ENCODE peak calls at places on chromosomes 2 and 18, in seven cellular contexts. One of them, this sample, is unnamed.

GRCh38 chr2:190765386-190766173 is 115.0 kb upstream of the GLS start:
- DNase-seq in GM23248: peak
- DNase-seq in keratinocyte: peak
- DNase-seq in SK-N-MC: no peak
- DNase-seq in astrocyte: peak
- DNase-seq in K562: no peak
- DNase-seq in endothelial cell of umbilical vein: no peak
- DNase-seq in this sample: no peak

GRCh38 chr2:10357193-10357592 is 54.5 kb downstream of the HPCAL1 start:
- DNase-seq in GM23248: no peak
- DNase-seq in keratinocyte: no peak
- DNase-seq in SK-N-MC: no peak
- DNase-seq in astrocyte: no peak
- DNase-seq in K562: no peak
- DNase-seq in endothelial cell of umbilical vein: no peak
- DNase-seq in this sample: no peak

GRCh38 chr2:113202305-113203216 is 28.8 kb downstream of the PSD4 start:
- DNase-seq in GM23248: no peak
- DNase-seq in keratinocyte: no peak
- DNase-seq in SK-N-MC: no peak
- DNase-seq in astrocyte: no peak
- DNase-seq in K562: no peak
- DNase-seq in endothelial cell of umbilical vein: no peak
- DNase-seq in this sample: peak

GRCh38 chr18:25313274-25313673 is 38.7 kb downstream of the ZNF521 start:
- DNase-seq in GM23248: no peak
- DNase-seq in keratinocyte: no peak
- DNase-seq in SK-N-MC: no peak
- DNase-seq in astrocyte: no peak
- DNase-seq in K562: no peak
- DNase-seq in endothelial cell of umbilical vein: peak
- DNase-seq in this sample: no peak

GRCh38 chr18:79337620-79338019 is 58.1 kb upstream of the NFATC1 start:
- DNase-seq in GM23248: no peak
- DNase-seq in keratinocyte: no peak
- DNase-seq in SK-N-MC: no peak
- DNase-seq in astrocyte: no peak
- DNase-seq in K562: no peak
- DNase-seq in endothelial cell of umbilical vein: no peak
- DNase-seq in this sample: no peak

GRCh38 chr2:182359027-182360011 is 67.5 kb downstream of the PDE1A start:
- DNase-seq in GM23248: no peak
- DNase-seq in keratinocyte: no peak
- DNase-seq in SK-N-MC: no peak
- DNase-seq in astrocyte: peak
- DNase-seq in K562: no peak
- DNase-seq in endothelial cell of umbilical vein: peak
- DNase-seq in this sample: peak

GRCh38 chr2:85326406-85326945 is 1.3 kb downstream of the TGOLN2 start:
- DNase-seq in GM23248: peak
- DNase-seq in keratinocyte: no peak
- DNase-seq in SK-N-MC: no peak
- DNase-seq in astrocyte: no peak
- DNase-seq in K562: no peak
- DNase-seq in endothelial cell of umbilical vein: peak
- DNase-seq in this sample: peak

GRCh38 chr2:49661809-49662208 is 507.5 kb upstream of the FSHR start:
- DNase-seq in GM23248: no peak
- DNase-seq in keratinocyte: no peak
- DNase-seq in SK-N-MC: no peak
- DNase-seq in astrocyte: no peak
- DNase-seq in K562: no peak
- DNase-seq in endothelial cell of umbilical vein: no peak
- DNase-seq in this sample: no peak

GRCh38 chr2:47652041-47652713 is 130.8 kb upstream of the MSH6 start:
- DNase-seq in GM23248: no peak
- DNase-seq in keratinocyte: no peak
- DNase-seq in SK-N-MC: no peak
- DNase-seq in astrocyte: no peak
- DNase-seq in K562: no peak
- DNase-seq in endothelial cell of umbilical vein: no peak
- DNase-seq in this sample: no peak

GRCh38 chr2:12935726-12936125 is 219.0 kb downstream of the TRIB2 start:
- DNase-seq in GM23248: no peak
- DNase-seq in keratinocyte: no peak
- DNase-seq in SK-N-MC: no peak
- DNase-seq in astrocyte: no peak
- DNase-seq in K562: no peak
- DNase-seq in endothelial cell of umbilical vein: no peak
- DNase-seq in this sample: no peak

GRCh38 chr18:57819671-57820460 is 16.8 kb upstream of the ATP8B1 start:
- DNase-seq in GM23248: peak
- DNase-seq in keratinocyte: peak
- DNase-seq in SK-N-MC: no peak
- DNase-seq in astrocyte: peak
- DNase-seq in K562: peak
- DNase-seq in endothelial cell of umbilical vein: peak
- DNase-seq in this sample: peak

GRCh38 chr18:59631583-59632181 is 65.5 kb downstream of the CCBE1 start:
- DNase-seq in GM23248: peak
- DNase-seq in keratinocyte: no peak
- DNase-seq in SK-N-MC: no peak
- DNase-seq in astrocyte: no peak
- DNase-seq in K562: no peak
- DNase-seq in endothelial cell of umbilical vein: peak
- DNase-seq in this sample: peak

GRCh38 chr2:219514196-219514761 is at the start of gene ASIC4:
- DNase-seq in GM23248: no peak
- DNase-seq in keratinocyte: no peak
- DNase-seq in SK-N-MC: no peak
- DNase-seq in astrocyte: no peak
- DNase-seq in K562: peak
- DNase-seq in endothelial cell of umbilical vein: no peak
- DNase-seq in this sample: no peak

GRCh38 chr2:28434600-28434989 is 41.9 kb downstream of the FOSL2 start:
- DNase-seq in GM23248: no peak
- DNase-seq in keratinocyte: no peak
- DNase-seq in SK-N-MC: no peak
- DNase-seq in astrocyte: no peak
- DNase-seq in K562: no peak
- DNase-seq in endothelial cell of umbilical vein: no peak
- DNase-seq in this sample: no peak

GRCh38 chr2:156455366-156455975 is 19.3 kb downstream of the GPD2 start:
- DNase-seq in GM23248: peak
- DNase-seq in keratinocyte: no peak
- DNase-seq in SK-N-MC: no peak
- DNase-seq in astrocyte: peak
- DNase-seq in K562: no peak
- DNase-seq in endothelial cell of umbilical vein: no peak
- DNase-seq in this sample: no peak

GRCh38 chr18:24063121-24063731 is 48.7 kb downstream of the TTC39C start:
- DNase-seq in GM23248: peak
- DNase-seq in keratinocyte: no peak
- DNase-seq in SK-N-MC: no peak
- DNase-seq in astrocyte: peak
- DNase-seq in K562: no peak
- DNase-seq in endothelial cell of umbilical vein: no peak
- DNase-seq in this sample: no peak

GRCh38 chr2:197822333-197822732 is 17.9 kb downstream of the PLCL1 start:
- DNase-seq in GM23248: no peak
- DNase-seq in keratinocyte: no peak
- DNase-seq in SK-N-MC: no peak
- DNase-seq in astrocyte: no peak
- DNase-seq in K562: no peak
- DNase-seq in endothelial cell of umbilical vein: no peak
- DNase-seq in this sample: no peak

GRCh38 chr2:26704441-26704977 is 12.0 kb downstream of the KCNK3 start:
- DNase-seq in GM23248: peak
- DNase-seq in keratinocyte: no peak
- DNase-seq in SK-N-MC: no peak
- DNase-seq in astrocyte: peak
- DNase-seq in K562: no peak
- DNase-seq in endothelial cell of umbilical vein: no peak
- DNase-seq in this sample: no peak

GRCh38 chr2:20648207-20648606 is 2.7 kb downstream of the HS1BP3 start:
- DNase-seq in GM23248: no peak
- DNase-seq in keratinocyte: no peak
- DNase-seq in SK-N-MC: no peak
- DNase-seq in astrocyte: no peak
- DNase-seq in K562: no peak
- DNase-seq in endothelial cell of umbilical vein: no peak
- DNase-seq in this sample: no peak

GRCh38 chr2:197915548-197916265 is 111.3 kb downstream of the PLCL1 start:
- DNase-seq in GM23248: peak
- DNase-seq in keratinocyte: no peak
- DNase-seq in SK-N-MC: no peak
- DNase-seq in astrocyte: peak
- DNase-seq in K562: no peak
- DNase-seq in endothelial cell of umbilical vein: no peak
- DNase-seq in this sample: no peak

GRCh38 chr2:230684222-230685164 is 28.1 kb upstream of the CAB39 start:
- DNase-seq in GM23248: peak
- DNase-seq in keratinocyte: peak
- DNase-seq in SK-N-MC: no peak
- DNase-seq in astrocyte: peak
- DNase-seq in K562: no peak
- DNase-seq in endothelial cell of umbilical vein: peak
- DNase-seq in this sample: no peak

GRCh38 chr2:63050916-63051794 is 525 bp downstream of the OTX1 start:
- DNase-seq in GM23248: peak
- DNase-seq in keratinocyte: no peak
- DNase-seq in SK-N-MC: no peak
- DNase-seq in astrocyte: no peak
- DNase-seq in K562: peak
- DNase-seq in endothelial cell of umbilical vein: no peak
- DNase-seq in this sample: no peak

GRCh38 chr2:120846406-120847095 is 110.9 kb downstream of the GLI2 start:
- DNase-seq in GM23248: no peak
- DNase-seq in keratinocyte: no peak
- DNase-seq in SK-N-MC: no peak
- DNase-seq in astrocyte: no peak
- DNase-seq in K562: no peak
- DNase-seq in endothelial cell of umbilical vein: no peak
- DNase-seq in this sample: no peak

DNA sequence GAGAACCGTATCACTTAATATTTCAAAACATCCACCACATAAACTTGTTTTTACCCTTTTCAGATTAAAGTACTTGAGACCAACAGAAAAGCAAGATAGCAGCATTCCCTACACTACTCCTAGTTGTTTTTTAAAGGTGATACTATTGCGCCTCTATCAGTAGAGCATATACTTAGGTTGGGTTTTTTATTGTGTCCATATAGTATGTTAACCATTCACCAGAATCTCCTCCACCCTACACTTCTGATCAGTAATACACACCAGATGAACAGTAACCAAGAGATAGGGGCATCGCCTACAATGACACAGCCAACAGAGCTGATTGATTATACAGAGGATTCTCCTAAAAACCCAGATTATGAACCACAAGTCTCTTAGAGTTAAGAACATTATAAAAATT is 70.1 kb upstream of the ZNF385B start:
- DNase-seq in GM23248: no peak
- DNase-seq in keratinocyte: no peak
- DNase-seq in SK-N-MC: no peak
- DNase-seq in astrocyte: no peak
- DNase-seq in K562: no peak
- DNase-seq in endothelial cell of umbilical vein: no peak
- DNase-seq in this sample: no peak
- TF ChIP-seq EZH2 in GM23248: no peak
- TF ChIP-seq EZH2 in keratinocyte: no peak
- TF ChIP-seq EZH2 in SK-N-MC: no peak
- TF ChIP-seq EZH2 in astrocyte: no peak
- TF ChIP-seq EZH2 in K562: no peak
- TF ChIP-seq EZH2 in endothelial cell of umbilical vein: no peak
- TF ChIP-seq EZH2 in this sample: no peak

DNA sequence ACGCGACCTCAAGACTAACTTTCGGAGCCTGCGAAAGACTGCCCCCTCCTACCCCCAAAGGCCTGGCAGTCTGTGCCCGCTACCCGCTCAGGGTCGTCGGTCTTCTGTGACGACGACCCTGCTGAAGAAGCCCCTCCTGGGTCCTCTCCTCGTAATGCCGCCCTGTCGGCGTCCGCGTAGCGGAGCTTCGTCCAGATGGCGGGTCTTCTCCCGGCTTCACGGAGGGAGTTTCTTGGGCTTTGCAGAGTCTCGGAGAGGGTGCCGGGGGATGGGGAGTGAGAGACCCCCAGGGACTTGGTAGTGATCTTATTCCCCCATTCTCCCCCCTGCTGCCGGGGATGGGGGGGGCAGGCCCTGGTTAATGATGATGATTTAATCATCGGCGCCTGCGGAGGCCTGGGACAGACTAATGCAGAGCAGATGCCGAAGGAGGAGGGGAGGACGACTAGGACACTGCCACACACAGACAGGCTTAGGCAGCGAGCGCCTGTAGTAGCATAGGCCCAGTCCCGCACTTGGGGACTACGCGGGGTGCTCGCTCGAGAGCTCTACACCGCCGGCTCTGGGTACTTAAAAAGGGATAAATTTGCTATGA is 528 bp upstream of the PCGF1 start:
- DNase-seq in GM23248: peak
- DNase-seq in keratinocyte: no peak
- DNase-seq in SK-N-MC: no peak
- DNase-seq in astrocyte: no peak
- DNase-seq in K562: peak
- DNase-seq in endothelial cell of umbilical vein: peak
- DNase-seq in this sample: peak
- TF ChIP-seq EZH2 in GM23248: no peak
- TF ChIP-seq EZH2 in keratinocyte: no peak
- TF ChIP-seq EZH2 in SK-N-MC: no peak
- TF ChIP-seq EZH2 in astrocyte: no peak
- TF ChIP-seq EZH2 in K562: no peak
- TF ChIP-seq EZH2 in endothelial cell of umbilical vein: peak
- TF ChIP-seq EZH2 in this sample: no peak

GRCh38 chr2:118830886-118831285 is 16.6 kb downstream of the EN1 start:
- DNase-seq in GM23248: peak
- DNase-seq in keratinocyte: no peak
- DNase-seq in SK-N-MC: no peak
- DNase-seq in astrocyte: no peak
- DNase-seq in K562: no peak
- DNase-seq in endothelial cell of umbilical vein: no peak
- DNase-seq in this sample: no peak
- TF ChIP-seq EZH2 in GM23248: no peak
- TF ChIP-seq EZH2 in keratinocyte: peak
- TF ChIP-seq EZH2 in SK-N-MC: no peak
- TF ChIP-seq EZH2 in astrocyte: no peak
- TF ChIP-seq EZH2 in K562: no peak
- TF ChIP-seq EZH2 in endothelial cell of umbilical vein: no peak
- TF ChIP-seq EZH2 in this sample: no peak

DNA sequence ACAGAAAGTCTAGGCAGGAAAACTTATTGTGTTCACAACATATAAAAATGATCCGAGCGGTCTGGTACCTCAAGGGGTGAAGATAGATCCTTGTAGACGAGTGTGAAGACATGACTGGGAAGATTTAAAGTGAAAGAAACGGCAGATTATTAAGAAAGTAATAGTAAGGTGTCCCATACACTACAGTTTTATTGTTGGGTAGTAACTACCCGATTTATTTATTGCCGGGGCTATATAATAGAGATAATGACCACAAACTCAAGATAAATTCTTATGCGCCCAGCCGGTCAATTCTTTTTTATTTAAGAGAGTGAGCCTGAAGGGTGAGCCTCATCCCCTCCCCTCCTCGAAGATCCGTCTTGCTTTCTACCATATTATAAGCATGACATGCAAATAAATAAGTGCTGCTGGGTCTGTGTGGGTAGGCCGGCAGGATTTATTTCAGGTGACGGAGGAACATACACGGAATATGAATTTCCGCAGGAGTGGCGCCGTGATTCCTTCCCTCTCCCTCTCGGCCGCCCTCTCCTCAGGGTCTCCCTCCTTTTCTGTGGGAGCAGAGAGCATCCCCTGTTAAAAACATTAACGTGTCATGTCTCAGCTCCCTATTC is 147.5 kb downstream of the MEIS1 start:
- DNase-seq in GM23248: no peak
- DNase-seq in keratinocyte: no peak
- DNase-seq in SK-N-MC: no peak
- DNase-seq in astrocyte: no peak
- DNase-seq in K562: no peak
- DNase-seq in endothelial cell of umbilical vein: no peak
- DNase-seq in this sample: no peak
- TF ChIP-seq EZH2 in GM23248: no peak
- TF ChIP-seq EZH2 in keratinocyte: no peak
- TF ChIP-seq EZH2 in SK-N-MC: no peak
- TF ChIP-seq EZH2 in astrocyte: no peak
- TF ChIP-seq EZH2 in K562: no peak
- TF ChIP-seq EZH2 in endothelial cell of umbilical vein: no peak
- TF ChIP-seq EZH2 in this sample: no peak